ENCODE peak calls at places on chromosomes 4 and X, in six cellular contexts. One of them, this sample, is unnamed.

GRCh38 chrX:46144566-46144965 is 400.7 kb downstream of the ZNF674 start:
- DNase-seq in left lung: no peak
- DNase-seq in choroid plexus epithelial cell: no peak
- DNase-seq in thoracic aorta: no peak
- DNase-seq in lower leg skin: no peak
- DNase-seq in AG04450: no peak
- DNase-seq in this sample: no peak

GRCh38 chr4:157040380-157040779 is 35.6 kb upstream of the GLRB start:
- DNase-seq in left lung: no peak
- DNase-seq in choroid plexus epithelial cell: no peak
- DNase-seq in thoracic aorta: no peak
- DNase-seq in lower leg skin: no peak
- DNase-seq in AG04450: no peak
- DNase-seq in this sample: no peak

GRCh38 chr4:57051100-57051499 is 59.1 kb downstream of the IGFBP7 start:
- DNase-seq in left lung: no peak
- DNase-seq in choroid plexus epithelial cell: peak
- DNase-seq in thoracic aorta: no peak
- DNase-seq in lower leg skin: no peak
- DNase-seq in AG04450: no peak
- DNase-seq in this sample: peak

GRCh38 chrX:10235851-10236250 is 79.1 kb downstream of the CLCN4 start:
- DNase-seq in left lung: no peak
- DNase-seq in choroid plexus epithelial cell: peak
- DNase-seq in thoracic aorta: no peak
- DNase-seq in lower leg skin: no peak
- DNase-seq in AG04450: no peak
- DNase-seq in this sample: peak

GRCh38 chrX:133235830-133236229 is 17.7 kb upstream of the TFDP3 start:
- DNase-seq in left lung: no peak
- DNase-seq in choroid plexus epithelial cell: no peak
- DNase-seq in thoracic aorta: no peak
- DNase-seq in lower leg skin: no peak
- DNase-seq in AG04450: no peak
- DNase-seq in this sample: no peak

GRCh38 chr4:124025423-124025822 is 628.8 kb downstream of the SPRY1 start:
- DNase-seq in left lung: no peak
- DNase-seq in choroid plexus epithelial cell: peak
- DNase-seq in thoracic aorta: no peak
- DNase-seq in lower leg skin: no peak
- DNase-seq in AG04450: no peak
- DNase-seq in this sample: peak

GRCh38 chrX:64398088-64398487 is 2.8 kb upstream of the MTMR8 start:
- DNase-seq in left lung: no peak
- DNase-seq in choroid plexus epithelial cell: no peak
- DNase-seq in thoracic aorta: no peak
- DNase-seq in lower leg skin: no peak
- DNase-seq in AG04450: no peak
- DNase-seq in this sample: no peak

GRCh38 chr4:78669453-78669852 is 106.7 kb upstream of the BMP2K start:
- DNase-seq in left lung: no peak
- DNase-seq in choroid plexus epithelial cell: no peak
- DNase-seq in thoracic aorta: no peak
- DNase-seq in lower leg skin: no peak
- DNase-seq in AG04450: no peak
- DNase-seq in this sample: no peak

GRCh38 chr4:71441186-71442169 is 102.7 kb downstream of the SLC4A4 start:
- DNase-seq in left lung: no peak
- DNase-seq in choroid plexus epithelial cell: peak
- DNase-seq in thoracic aorta: no peak
- DNase-seq in lower leg skin: no peak
- DNase-seq in AG04450: no peak
- DNase-seq in this sample: peak

GRCh38 chrX:131729295-131729694 is 185.4 kb downstream of the OR13H1 start:
- DNase-seq in left lung: peak
- DNase-seq in choroid plexus epithelial cell: no peak
- DNase-seq in thoracic aorta: no peak
- DNase-seq in lower leg skin: peak
- DNase-seq in AG04450: no peak
- DNase-seq in this sample: peak

GRCh38 chrX:145405012-145405411 is 157.7 kb downstream of the SPANXN1 start:
- DNase-seq in left lung: no peak
- DNase-seq in choroid plexus epithelial cell: peak
- DNase-seq in thoracic aorta: no peak
- DNase-seq in lower leg skin: no peak
- DNase-seq in AG04450: no peak
- DNase-seq in this sample: peak

GRCh38 chrX:107485019-107485418 is 35.6 kb downstream of the FRMPD3 start:
- DNase-seq in left lung: no peak
- DNase-seq in choroid plexus epithelial cell: no peak
- DNase-seq in thoracic aorta: no peak
- DNase-seq in lower leg skin: peak
- DNase-seq in AG04450: no peak
- DNase-seq in this sample: peak

GRCh38 chr4:24010994-24011393 is 121.1 kb upstream of the PPARGC1A start:
- DNase-seq in left lung: no peak
- DNase-seq in choroid plexus epithelial cell: no peak
- DNase-seq in thoracic aorta: no peak
- DNase-seq in lower leg skin: no peak
- DNase-seq in AG04450: no peak
- DNase-seq in this sample: no peak

GRCh38 chr4:67744561-67745283 is 9.5 kb downstream of the GNRHR start:
- DNase-seq in left lung: no peak
- DNase-seq in choroid plexus epithelial cell: peak
- DNase-seq in thoracic aorta: no peak
- DNase-seq in lower leg skin: no peak
- DNase-seq in AG04450: no peak
- DNase-seq in this sample: peak

GRCh38 chr4:3075652-3075981 is 1.1 kb downstream of the HTT start:
- DNase-seq in left lung: no peak
- DNase-seq in choroid plexus epithelial cell: no peak
- DNase-seq in thoracic aorta: no peak
- DNase-seq in lower leg skin: no peak
- DNase-seq in AG04450: no peak
- DNase-seq in this sample: no peak

GRCh38 chr4:152109585-152110509 is 349.0 kb upstream of the GATB start:
- DNase-seq in left lung: no peak
- DNase-seq in choroid plexus epithelial cell: peak
- DNase-seq in thoracic aorta: no peak
- DNase-seq in lower leg skin: no peak
- DNase-seq in AG04450: no peak
- DNase-seq in this sample: peak

GRCh38 chr4:135372131-135372530 is 1170.5 kb upstream of the PABPC4L start:
- DNase-seq in left lung: no peak
- DNase-seq in choroid plexus epithelial cell: no peak
- DNase-seq in thoracic aorta: no peak
- DNase-seq in lower leg skin: no peak
- DNase-seq in AG04450: no peak
- DNase-seq in this sample: no peak

GRCh38 chr4:79087091-79087490 is 147.9 kb upstream of the PAQR3 start:
- DNase-seq in left lung: no peak
- DNase-seq in choroid plexus epithelial cell: no peak
- DNase-seq in thoracic aorta: no peak
- DNase-seq in lower leg skin: no peak
- DNase-seq in AG04450: no peak
- DNase-seq in this sample: no peak

GRCh38 chr4:153669838-153670237 is 14.2 kb upstream of the TLR2 start:
- DNase-seq in left lung: no peak
- DNase-seq in choroid plexus epithelial cell: no peak
- DNase-seq in thoracic aorta: no peak
- DNase-seq in lower leg skin: no peak
- DNase-seq in AG04450: no peak
- DNase-seq in this sample: no peak

GRCh38 chr4:7629855-7630254 is 195.1 kb upstream of the PSAPL1 start:
- DNase-seq in left lung: no peak
- DNase-seq in choroid plexus epithelial cell: no peak
- DNase-seq in thoracic aorta: no peak
- DNase-seq in lower leg skin: no peak
- DNase-seq in AG04450: no peak
- DNase-seq in this sample: no peak

GRCh38 chrX:54979432-54979831 is 14.6 kb downstream of the PFKFB1 start:
- DNase-seq in left lung: no peak
- DNase-seq in choroid plexus epithelial cell: no peak
- DNase-seq in thoracic aorta: no peak
- DNase-seq in lower leg skin: no peak
- DNase-seq in AG04450: no peak
- DNase-seq in this sample: no peak

GRCh38 chr4:20172070-20172760 is 79.5 kb upstream of the SLIT2 start:
- DNase-seq in left lung: no peak
- DNase-seq in choroid plexus epithelial cell: no peak
- DNase-seq in thoracic aorta: no peak
- DNase-seq in lower leg skin: no peak
- DNase-seq in AG04450: no peak
- DNase-seq in this sample: peak

GRCh38 chr4:25433966-25434667 is 57.1 kb downstream of the ANAPC4 start:
- DNase-seq in left lung: no peak
- DNase-seq in choroid plexus epithelial cell: no peak
- DNase-seq in thoracic aorta: no peak
- DNase-seq in lower leg skin: peak
- DNase-seq in AG04450: no peak
- DNase-seq in this sample: no peak

GRCh38 chr4:166941629-166942028 is 292.7 kb downstream of the SPOCK3 start:
- DNase-seq in left lung: no peak
- DNase-seq in choroid plexus epithelial cell: peak
- DNase-seq in thoracic aorta: no peak
- DNase-seq in lower leg skin: no peak
- DNase-seq in AG04450: no peak
- DNase-seq in this sample: peak

GRCh38 chr4:118361192-118361591 is 8.4 kb upstream of the PRSS12 start:
- DNase-seq in left lung: no peak
- DNase-seq in choroid plexus epithelial cell: no peak
- DNase-seq in thoracic aorta: no peak
- DNase-seq in lower leg skin: no peak
- DNase-seq in AG04450: no peak
- DNase-seq in this sample: no peak

DNA sequence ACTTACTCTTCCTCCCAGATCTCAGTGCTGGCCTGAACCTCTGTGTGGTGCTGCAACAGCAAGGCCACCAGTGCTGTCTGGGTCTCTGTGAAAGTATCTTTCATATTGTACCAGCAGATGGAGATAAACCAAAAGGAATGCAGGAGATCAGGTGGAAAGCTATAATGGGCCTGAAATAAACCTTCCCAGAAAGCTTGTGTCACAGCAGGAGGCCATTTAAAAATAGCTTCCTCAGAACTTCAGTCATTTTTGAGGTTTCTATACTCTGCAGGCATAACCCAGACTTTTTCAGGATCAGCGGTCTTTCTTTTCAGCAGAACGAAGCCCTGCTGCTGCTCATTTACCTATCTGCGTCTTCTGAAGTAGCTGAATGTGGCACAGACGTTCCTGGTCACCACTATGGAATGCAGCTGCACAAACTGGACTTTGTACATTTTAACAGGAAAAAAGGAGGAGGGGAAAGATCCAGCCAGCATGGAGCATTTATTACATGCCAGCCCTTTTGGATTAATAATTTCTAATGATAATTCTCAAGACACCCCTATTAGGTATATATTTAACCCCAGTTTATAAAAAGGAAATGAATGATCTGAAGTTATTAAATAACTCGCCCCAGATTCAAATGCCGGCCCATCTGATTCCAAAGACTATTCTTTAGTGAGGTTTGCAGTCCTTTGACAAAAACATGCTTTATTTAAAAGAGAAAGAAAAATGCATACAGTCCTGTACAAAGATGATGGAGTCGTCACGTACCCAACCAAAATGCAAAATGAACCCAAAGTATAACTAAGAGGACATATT is 119.7 kb downstream of the NFKB1 start:
- DNase-seq in left lung: no peak
- DNase-seq in choroid plexus epithelial cell: peak
- DNase-seq in thoracic aorta: no peak
- DNase-seq in lower leg skin: no peak
- DNase-seq in AG04450: peak
- DNase-seq in this sample: peak
- H3K4me3 ChIP-seq in left lung: no peak
- H3K4me3 ChIP-seq in choroid plexus epithelial cell: no peak
- H3K4me3 ChIP-seq in thoracic aorta: peak
- H3K4me3 ChIP-seq in lower leg skin: no peak
- H3K4me3 ChIP-seq in AG04450: peak
- H3K4me3 ChIP-seq in this sample: no peak

GRCh38 chr4:82968972-82969371 is 41.7 kb downstream of the LIN54 start:
- DNase-seq in left lung: no peak
- DNase-seq in choroid plexus epithelial cell: no peak
- DNase-seq in thoracic aorta: no peak
- DNase-seq in lower leg skin: no peak
- DNase-seq in AG04450: no peak
- DNase-seq in this sample: no peak

GRCh38 chr4:82969414-82969813 is 41.2 kb downstream of the LIN54 start:
- DNase-seq in left lung: no peak
- DNase-seq in choroid plexus epithelial cell: no peak
- DNase-seq in thoracic aorta: no peak
- DNase-seq in lower leg skin: no peak
- DNase-seq in AG04450: no peak
- DNase-seq in this sample: no peak

GRCh38 chr4:82965763-82966162 is 44.9 kb downstream of the LIN54 start:
- DNase-seq in left lung: no peak
- DNase-seq in choroid plexus epithelial cell: no peak
- DNase-seq in thoracic aorta: no peak
- DNase-seq in lower leg skin: no peak
- DNase-seq in AG04450: no peak
- DNase-seq in this sample: no peak
- TF ChIP-seq CTCF in left lung: no peak
- TF ChIP-seq CTCF in choroid plexus epithelial cell: no peak
- TF ChIP-seq CTCF in thoracic aorta: no peak
- TF ChIP-seq CTCF in lower leg skin: no peak
- TF ChIP-seq CTCF in AG04450: no peak
- TF ChIP-seq CTCF in this sample: no peak

GRCh38 chr4:54110019-54110416 is 10.1 kb downstream of the GSX2 start:
- DNase-seq in left lung: no peak
- DNase-seq in choroid plexus epithelial cell: no peak
- DNase-seq in thoracic aorta: no peak
- DNase-seq in lower leg skin: no peak
- DNase-seq in AG04450: no peak
- DNase-seq in this sample: no peak
- H3K4me3 ChIP-seq in left lung: no peak
- H3K4me3 ChIP-seq in choroid plexus epithelial cell: peak
- H3K4me3 ChIP-seq in thoracic aorta: peak
- H3K4me3 ChIP-seq in lower leg skin: no peak
- H3K4me3 ChIP-seq in AG04450: no peak
- H3K4me3 ChIP-seq in this sample: no peak

GRCh38 chr4:182493377-182493776 is 250.2 kb downstream of the TENM3 start:
- DNase-seq in left lung: no peak
- DNase-seq in choroid plexus epithelial cell: no peak
- DNase-seq in thoracic aorta: no peak
- DNase-seq in lower leg skin: no peak
- DNase-seq in AG04450: no peak
- DNase-seq in this sample: no peak

GRCh38 chr4:182494103-182494502 is 250.9 kb downstream of the TENM3 start:
- DNase-seq in left lung: no peak
- DNase-seq in choroid plexus epithelial cell: no peak
- DNase-seq in thoracic aorta: no peak
- DNase-seq in lower leg skin: no peak
- DNase-seq in AG04450: no peak
- DNase-seq in this sample: no peak

GRCh38 chr4:182495111-182495510 is 251.9 kb downstream of the TENM3 start:
- DNase-seq in left lung: no peak
- DNase-seq in choroid plexus epithelial cell: no peak
- DNase-seq in thoracic aorta: no peak
- DNase-seq in lower leg skin: no peak
- DNase-seq in AG04450: no peak
- DNase-seq in this sample: no peak

GRCh38 chr4:182495986-182496385 is 252.8 kb downstream of the TENM3 start:
- DNase-seq in left lung: no peak
- DNase-seq in choroid plexus epithelial cell: no peak
- DNase-seq in thoracic aorta: no peak
- DNase-seq in lower leg skin: no peak
- DNase-seq in AG04450: no peak
- DNase-seq in this sample: no peak

GRCh38 chr4:182496392-182496791 is 253.2 kb downstream of the TENM3 start:
- DNase-seq in left lung: no peak
- DNase-seq in choroid plexus epithelial cell: no peak
- DNase-seq in thoracic aorta: no peak
- DNase-seq in lower leg skin: no peak
- DNase-seq in AG04450: no peak
- DNase-seq in this sample: no peak
- TF ChIP-seq CTCF in left lung: no peak
- TF ChIP-seq CTCF in choroid plexus epithelial cell: no peak
- TF ChIP-seq CTCF in thoracic aorta: no peak
- TF ChIP-seq CTCF in lower leg skin: no peak
- TF ChIP-seq CTCF in AG04450: no peak
- TF ChIP-seq CTCF in this sample: no peak